ENCODE peak calls at places on chromosomes 11 and 22, in eight cellular contexts. C is ovary, V is AG04450, S is cardiac muscle cell, R is foreskin fibroblast, G is GM10248, Z is coronary artery, Q is A549. K is an unnamed sample.

GRCh38 chr11:117941163-117941707 is 12.0 kb upstream of the TMPRSS13 start:
- DNase-seq in G (no peak), S (no peak), V (no peak), Q (no peak), R (no peak), Z (peak; percentile 59), C (no peak), K (no peak)

GRCh38 chr11:48141475-48142100 is 75.0 kb upstream of the OR4B1 start:
- DNase-seq in R (peak; percentile 21), Q (peak; percentile 35), V (no peak), S (no peak), C (no peak), Z (no peak), G (no peak), K (no peak)

GRCh38 chr11:126024143-126024542 is 38.5 kb downstream of the CDON start:
- DNase-seq in V (no peak), C (no peak), S (no peak), Q (no peak), Z (no peak), G (no peak), R (no peak), K (no peak)

GRCh38 chr11:105130189-105130813 is 9.3 kb downstream of the CARD18 start:
- DNase-seq in Q (no peak), R (peak; percentile 12), S (no peak), Z (no peak), V (no peak), C (no peak), G (no peak), K (no peak)

GRCh38 chr22:39718921-39719320 is 148.4 kb downstream of the CACNA1I start:
- DNase-seq in V (no peak), C (no peak), G (no peak), Z (no peak), R (no peak), Q (no peak), S (no peak), K (no peak)

GRCh38 chr11:115496892-115497291 is 7.3 kb downstream of the CADM1 start:
- DNase-seq in Z (no peak), V (no peak), Q (no peak), S (no peak), R (no peak), G (no peak), C (no peak), K (no peak)

GRCh38 chr11:108019870-108020540 is 11.3 kb downstream of the CUL5 start:
- DNase-seq in Q (no peak), S (peak; percentile 31), R (peak; percentile 66), V (no peak), C (no peak), G (no peak), Z (no peak), K (no peak)

GRCh38 chr11:85627332-85627997 is at the start of gene DLG2:
- DNase-seq in Z (no peak), R (peak; percentile 81), G (peak; percentile 9), V (no peak), Q (no peak), S (peak; percentile 46), C (peak; percentile 56), K (peak; percentile 16)

GRCh38 chr11:2741377-2742131 is 41.8 kb upstream of the KCNQ1OT1 start:
- DNase-seq in R (peak; percentile 88), Z (no peak), G (no peak), S (no peak), V (peak; percentile 39), C (peak; percentile 67), Q (peak; percentile 16), K (no peak)

GRCh38 chr11:126426126-126426525 is 70.6 kb downstream of the ST3GAL4 start:
- DNase-seq in G (no peak), S (no peak), R (no peak), V (no peak), Z (no peak), Q (no peak), C (no peak), K (no peak)

GRCh38 chr11:131691558-131692041 is 321.2 kb downstream of the NTM start:
- DNase-seq in R (peak; percentile 50), S (peak; percentile 60), G (peak; percentile 58), Z (no peak), C (no peak), V (no peak), Q (no peak), K (no peak)

GRCh38 chr11:8233691-8234424 is 29.8 kb downstream of the LMO1 start:
- DNase-seq in Q (peak; percentile 51), R (peak; percentile 31), G (no peak), S (no peak), Z (no peak), C (no peak), V (no peak), K (no peak)

DNA sequence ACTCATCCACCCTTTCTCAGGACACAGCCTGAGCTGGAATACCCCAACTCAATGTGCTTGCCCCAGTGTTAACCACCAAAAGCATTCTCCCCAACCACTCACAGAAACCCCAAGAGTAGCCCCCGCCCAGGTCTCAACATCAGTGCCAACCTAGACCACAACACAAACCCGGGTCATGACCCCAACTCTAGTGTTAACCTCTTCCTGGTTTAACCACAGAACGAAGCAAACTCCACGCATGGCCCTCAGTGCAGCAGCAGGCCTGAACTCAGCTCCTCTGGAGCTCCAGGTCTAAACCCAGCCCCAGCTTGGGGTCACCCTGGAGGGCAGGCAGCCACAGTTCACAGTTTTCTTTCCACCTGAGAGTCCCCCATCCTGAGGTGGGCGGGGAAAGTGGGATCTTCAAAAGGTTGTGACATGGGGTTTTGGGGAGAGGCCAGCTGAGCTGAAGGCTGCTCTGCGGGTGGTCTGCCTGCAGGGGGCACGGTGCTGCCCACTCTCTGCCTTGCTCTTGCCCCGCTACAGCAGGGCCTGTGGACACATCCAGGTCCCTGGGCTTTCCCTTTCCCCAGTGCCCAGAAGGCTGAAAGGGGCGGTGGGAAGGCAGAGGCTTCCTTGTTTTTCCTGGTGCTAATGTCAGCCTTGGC is 37.9 kb downstream of the NECTIN1 start:
- DNase-seq in Q (no peak), V (no peak), Z (no peak), S (no peak), R (no peak), C (no peak), G (no peak), K (peak; percentile 64)
- TF ChIP-seq CTCF in Q (no peak), V (peak; percentile 15), Z (no peak), S (peak; percentile 15), R (no peak), C (no peak), G (no peak), K (no peak)

DNA sequence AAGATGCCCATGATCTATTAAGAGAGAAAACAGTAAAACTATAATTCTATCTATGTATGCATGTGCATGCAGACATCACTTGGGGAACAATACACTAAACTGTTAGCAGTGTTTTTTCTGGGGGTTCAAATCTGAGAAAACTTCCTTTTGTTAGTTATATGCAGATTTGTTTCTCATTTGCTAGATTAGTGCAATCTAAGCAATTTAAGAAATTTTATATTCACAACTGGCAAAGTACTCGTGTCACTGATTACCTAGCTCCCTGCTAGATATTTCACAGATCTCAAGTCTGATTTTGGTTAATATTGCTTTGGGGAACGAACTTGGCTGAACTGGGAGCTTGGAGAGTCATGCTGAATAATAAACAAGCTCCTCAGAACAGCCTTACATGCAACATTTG is 14.9 kb upstream of the OSBP start:
- DNase-seq in Q (no peak), S (no peak), V (no peak), G (no peak), Z (no peak), R (no peak), C (no peak), K (no peak)
- TF ChIP-seq CTCF in Q (no peak), S (no peak), V (no peak), G (no peak), Z (no peak), R (no peak), C (no peak), K (no peak)

GRCh38 chr22:50467773-50468440 is 6.9 kb downstream of the SBF1 start:
- DNase-seq in C (no peak), S (no peak), V (no peak), Q (no peak), Z (no peak), G (no peak), R (no peak), K (no peak)

GRCh38 chr22:50468626-50469025 is 6.2 kb downstream of the SBF1 start:
- DNase-seq in Q (no peak), S (no peak), R (no peak), V (no peak), Z (no peak), G (no peak), C (no peak), K (no peak)

GRCh38 chr22:50470491-50470890 is 4.3 kb downstream of the SBF1 start:
- DNase-seq in G (no peak), R (no peak), C (no peak), Q (no peak), V (no peak), S (no peak), Z (no peak), K (no peak)

GRCh38 chr22:50471197-50471847 is 3.5 kb downstream of the SBF1 start:
- DNase-seq in G (no peak), S (no peak), V (no peak), C (no peak), R (no peak), Q (no peak), Z (no peak), K (no peak)

GRCh38 chr22:50469377-50470305 is 5.2 kb downstream of the SBF1 start:
- DNase-seq in V (no peak), Z (no peak), S (no peak), R (peak; percentile 64), Q (no peak), C (no peak), G (peak; percentile 92), K (peak; percentile 92)
- TF ChIP-seq CTCF in V (no peak), Z (no peak), S (no peak), R (no peak), Q (no peak), C (no peak), G (no peak), K (no peak)

DNA sequence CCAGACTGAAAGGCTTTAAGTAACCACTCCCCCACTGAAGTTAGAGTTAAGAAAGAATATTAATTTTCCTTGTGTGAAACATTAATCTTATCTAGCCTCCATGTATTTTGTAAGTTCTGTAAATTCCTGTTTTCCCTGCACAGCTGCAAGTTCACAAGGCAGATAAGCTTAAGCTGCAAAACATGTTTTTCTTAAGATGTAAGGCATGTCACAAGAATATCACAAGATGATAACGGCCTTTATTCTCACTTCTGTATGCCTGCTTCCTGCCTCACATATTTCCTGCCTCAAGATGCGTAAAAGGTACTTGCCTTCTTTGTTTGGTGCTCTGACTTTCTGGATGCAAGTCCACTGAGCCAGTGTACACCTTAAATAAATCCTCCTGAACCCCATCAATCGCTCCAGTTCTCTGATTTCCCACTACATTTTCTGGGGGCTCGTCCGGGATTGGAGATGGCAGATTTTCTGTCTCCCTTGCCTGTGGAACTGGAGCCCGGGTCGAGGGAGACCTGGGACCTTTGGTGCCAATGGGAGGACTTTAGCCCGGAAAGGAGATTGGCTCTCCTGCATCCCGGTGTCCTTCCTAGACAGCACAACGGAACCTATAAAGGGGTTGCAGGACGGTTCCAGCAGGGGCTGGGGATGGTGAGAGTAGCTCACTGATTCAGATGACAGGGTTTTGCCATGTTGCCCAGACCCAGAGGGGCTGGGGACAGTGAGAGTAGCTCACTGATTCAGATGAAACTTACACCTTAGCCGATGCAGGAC is 30.2 kb downstream of the PPARA start:
- DNase-seq in C (no peak), S (no peak), G (no peak), Q (no peak), Z (no peak), V (no peak), R (no peak), K (no peak)
- TF ChIP-seq CTCF in C (no peak), S (no peak), G (no peak), Q (no peak), Z (no peak), V (no peak), R (no peak), K (no peak)

K was measured in natural killer cell.